ENCODE peak calls at places on chromosomes 7 and 10, in four cellular contexts. One of them, this sample, is unnamed.
A peak's percentile ranks its signal among the peaks of the same experiment; 100 is the strongest.

GRCh38 chr10:125060038-125060437 is 100.3 kb downstream of the CTBP2 start:
- DNase-seq in A549: no peak
- DNase-seq in HepG2: no peak
- DNase-seq in IMR-90: peak; percentile 82
- DNase-seq in this sample: peak; percentile 0

GRCh38 chr10:12628964-12629766 is 279.8 kb downstream of the CAMK1D start:
- DNase-seq in A549: no peak
- DNase-seq in IMR-90: no peak
- DNase-seq in HepG2: no peak
- DNase-seq in this sample: no peak

GRCh38 chr10:102583435-102584417 is 60.6 kb upstream of the TRIM8 start:
- DNase-seq in A549: peak; percentile 95
- DNase-seq in IMR-90: peak; percentile 91
- DNase-seq in HepG2: peak; percentile 75
- DNase-seq in this sample: peak; percentile 82

GRCh38 chr7:31340603-31341002 is at the start of gene NEUROD6:
- DNase-seq in A549: no peak
- DNase-seq in IMR-90: no peak
- DNase-seq in HepG2: no peak
- DNase-seq in this sample: no peak

GRCh38 chr7:117582219-117582704 is 102.4 kb downstream of the CFTR start:
- DNase-seq in A549: peak; percentile 59
- DNase-seq in IMR-90: peak; percentile 98
- DNase-seq in HepG2: no peak
- DNase-seq in this sample: no peak

GRCh38 chr10:80183436-80183835 is 21.9 kb downstream of the ANXA11 start:
- DNase-seq in A549: no peak
- DNase-seq in IMR-90: no peak
- DNase-seq in HepG2: no peak
- DNase-seq in this sample: no peak

GRCh38 chr7:106858618-106859532 is 6.2 kb upstream of the PIK3CG start:
- DNase-seq in IMR-90: no peak
- DNase-seq in HepG2: no peak
- DNase-seq in A549: no peak
- DNase-seq in this sample: peak; percentile 91

GRCh38 chr7:7265057-7265456 is 82.7 kb downstream of the C1GALT1 start:
- DNase-seq in A549: no peak
- DNase-seq in HepG2: no peak
- DNase-seq in IMR-90: peak; percentile 1
- DNase-seq in this sample: no peak

GRCh38 chr7:27640914-27641570 is 21.6 kb downstream of the HIBADH start:
- DNase-seq in IMR-90: peak; percentile 49
- DNase-seq in HepG2: peak; percentile 44
- DNase-seq in A549: peak; percentile 38
- DNase-seq in this sample: no peak

GRCh38 chr7:153091477-153091876 is 331.9 kb downstream of the ACTR3B start:
- DNase-seq in A549: no peak
- DNase-seq in HepG2: no peak
- DNase-seq in IMR-90: no peak
- DNase-seq in this sample: no peak

GRCh38 chr10:114075093-114075492 is 31.4 kb downstream of the ADRB1 start:
- DNase-seq in A549: no peak
- DNase-seq in HepG2: no peak
- DNase-seq in IMR-90: no peak
- DNase-seq in this sample: no peak

GRCh38 chr10:76631054-76631453 is 1006.6 kb downstream of the KCNMA1 start:
- DNase-seq in A549: no peak
- DNase-seq in HepG2: no peak
- DNase-seq in IMR-90: no peak
- DNase-seq in this sample: no peak

DNA sequence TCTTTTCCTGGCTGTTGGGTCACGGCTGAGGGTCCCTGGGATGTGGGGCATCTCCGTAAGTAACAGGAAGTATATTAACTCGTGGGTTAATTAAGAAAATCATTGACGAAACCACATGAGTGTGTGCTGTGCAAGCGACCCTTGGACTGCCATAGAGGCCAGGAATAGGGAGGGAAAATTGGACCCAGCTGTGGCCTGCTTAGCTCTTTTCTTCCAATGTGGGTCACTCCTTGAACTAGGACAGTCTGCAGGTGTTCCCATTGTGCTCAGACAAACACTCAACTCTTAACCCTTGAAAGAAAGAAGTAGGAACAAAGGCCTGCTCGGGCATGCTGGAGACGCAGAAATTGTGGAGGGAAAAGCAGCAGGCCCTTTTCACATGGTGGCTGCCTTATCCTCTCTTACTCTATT is 25.6 kb upstream of the PLEKHA1 start:
- DNase-seq in IMR-90: no peak
- DNase-seq in HepG2: peak; percentile 44
- DNase-seq in A549: no peak
- DNase-seq in this sample: no peak
- H3K27ac ChIP-seq in IMR-90: no peak overlapping the region
- H3K27ac ChIP-seq in HepG2: peak overlapping the region; percentile 60
- H3K27ac ChIP-seq in A549: no peak overlapping the region
- H3K27ac ChIP-seq in this sample: no peak overlapping the region

DNA sequence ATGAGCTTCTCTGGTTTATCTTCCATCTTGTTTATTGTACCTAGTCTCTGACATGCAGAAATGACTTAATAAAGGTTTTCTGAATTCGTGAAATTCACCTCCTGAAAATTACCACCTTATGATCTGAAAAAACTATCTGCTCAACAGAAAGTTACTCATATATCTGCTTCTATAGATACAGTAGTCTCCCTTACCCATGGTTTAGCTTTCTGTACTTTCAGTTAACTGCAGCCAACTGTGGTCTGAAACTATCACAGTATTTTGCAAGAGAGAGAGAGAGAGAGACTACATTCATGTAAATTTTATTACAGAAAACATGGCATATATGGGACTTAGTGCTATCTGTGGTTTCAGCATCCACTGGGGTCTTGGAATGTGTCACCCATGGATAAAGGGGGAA is 909.0 kb upstream of the C7orf33 start:
- DNase-seq in A549: no peak
- DNase-seq in HepG2: no peak
- DNase-seq in IMR-90: no peak
- DNase-seq in this sample: no peak
- TF ChIP-seq BHLHE40 in A549: no peak
- TF ChIP-seq BHLHE40 in HepG2: no peak
- TF ChIP-seq BHLHE40 in IMR-90: no peak
- TF ChIP-seq BHLHE40 in this sample: no peak

GRCh38 chr7:24384362-24385030 is 100.5 kb downstream of the NPY start:
- DNase-seq in IMR-90: no peak
- DNase-seq in HepG2: no peak
- DNase-seq in A549: no peak
- DNase-seq in this sample: no peak

GRCh38 chr7:24378871-24379608 is 95.0 kb downstream of the NPY start:
- DNase-seq in HepG2: no peak
- DNase-seq in A549: peak; percentile 18
- DNase-seq in IMR-90: peak; percentile 50
- DNase-seq in this sample: no peak

GRCh38 chr7:24381919-24382505 is 98.0 kb downstream of the NPY start:
- DNase-seq in IMR-90: no peak
- DNase-seq in HepG2: peak; percentile 8
- DNase-seq in A549: peak; percentile 37
- DNase-seq in this sample: peak; percentile 13

GRCh38 chr7:24388212-24388611 is 104.2 kb downstream of the NPY start:
- DNase-seq in HepG2: no peak
- DNase-seq in IMR-90: no peak
- DNase-seq in A549: no peak
- DNase-seq in this sample: no peak

GRCh38 chr7:24383055-24383454 is 99.1 kb downstream of the NPY start:
- DNase-seq in HepG2: no peak
- DNase-seq in IMR-90: no peak
- DNase-seq in A549: no peak
- DNase-seq in this sample: no peak
- H3K27ac ChIP-seq in HepG2: no peak overlapping the region
- H3K27ac ChIP-seq in IMR-90: no peak overlapping the region
- H3K27ac ChIP-seq in A549: no peak overlapping the region
- H3K27ac ChIP-seq in this sample: no peak overlapping the region

GRCh38 chr10:98270786-98271185 is 2.8 kb upstream of the LOXL4 start:
- DNase-seq in A549: no peak
- DNase-seq in IMR-90: no peak
- DNase-seq in HepG2: no peak
- DNase-seq in this sample: no peak

GRCh38 chr10:98274562-98274961 is 6.6 kb upstream of the LOXL4 start:
- DNase-seq in HepG2: no peak
- DNase-seq in IMR-90: no peak
- DNase-seq in A549: no peak
- DNase-seq in this sample: no peak

GRCh38 chr10:98273454-98273850 is 5.5 kb upstream of the LOXL4 start:
- DNase-seq in A549: no peak
- DNase-seq in HepG2: no peak
- DNase-seq in IMR-90: no peak
- DNase-seq in this sample: no peak

GRCh38 chr10:98272245-98272644 is 4.3 kb upstream of the LOXL4 start:
- DNase-seq in A549: no peak
- DNase-seq in HepG2: no peak
- DNase-seq in IMR-90: no peak
- DNase-seq in this sample: no peak

DNA sequence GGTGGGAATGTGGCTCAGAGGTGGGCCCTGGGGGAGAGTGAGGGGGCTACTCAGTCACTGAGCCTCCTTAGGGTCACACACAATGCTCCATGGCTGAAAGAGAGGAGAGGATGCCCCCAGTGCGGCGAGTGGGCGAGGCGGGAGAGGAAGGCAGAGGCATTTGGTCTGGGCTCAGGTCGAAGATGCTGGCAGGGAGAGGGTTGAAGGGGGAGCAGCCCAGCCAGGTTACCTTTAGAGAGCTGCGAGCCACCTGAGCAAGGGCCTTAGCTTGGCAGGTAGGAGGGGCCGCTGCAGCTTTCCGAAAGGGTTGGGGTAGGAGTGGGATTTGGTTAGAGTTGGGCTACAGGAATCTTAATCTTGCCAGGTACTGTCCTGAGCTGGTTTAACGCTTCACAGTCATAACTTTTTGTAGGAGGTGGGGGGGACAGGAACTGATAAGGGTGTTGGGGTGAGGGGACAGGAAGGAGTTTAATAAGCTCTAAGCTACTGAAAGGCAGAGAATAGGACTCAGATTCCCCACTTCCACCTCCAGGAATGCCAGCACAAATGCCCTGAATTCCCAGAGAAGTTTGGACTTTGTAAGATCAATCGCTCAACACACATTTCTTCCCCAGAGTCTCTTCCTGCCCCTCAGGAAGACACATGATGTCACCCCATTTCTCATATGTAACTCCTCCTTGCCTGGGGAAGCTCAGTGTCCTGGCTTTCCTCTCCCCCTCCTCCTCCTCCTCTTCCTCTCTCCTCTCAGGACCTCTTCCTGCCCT is 4.9 kb upstream of the LOXL4 start:
- DNase-seq in IMR-90: no peak
- DNase-seq in HepG2: peak; percentile 66
- DNase-seq in A549: no peak
- DNase-seq in this sample: no peak
- TF ChIP-seq BHLHE40 in IMR-90: no peak
- TF ChIP-seq BHLHE40 in HepG2: no peak
- TF ChIP-seq BHLHE40 in A549: no peak
- TF ChIP-seq BHLHE40 in this sample: no peak